ENCODE peak calls at places on chromosome 19, in six cellular contexts. P is activated T-cell treated with anti-CD3 and anti-CD28 coated beads for 4 hours; N is smooth muscle cell of the brain vasculature; D is tibial nerve; G is NAMALWA; F is activated CD4-positive, alpha-beta T cell treated with anti-CD3 and anti-CD28 coated beads for 1 hour. Y is an unnamed sample.

GRCh38 chr19:58401825-58402433 is 6.5 kb downstream of the RNF225 start:
- DNase-seq in F (no peak), P (no peak), N (no peak), G (no peak), D (no peak), Y (no peak)

GRCh38 chr19:40238775-40239174 is 12.3 kb upstream of the CCNP start:
- DNase-seq in F (no peak), G (no peak), P (no peak), D (no peak), N (no peak), Y (no peak)

GRCh38 chr19:8877854-8878705 is 45.9 kb downstream of the MBD3L1 start:
- DNase-seq in N (no peak), F (no peak), P (no peak), G (peak), D (no peak), Y (no peak)

GRCh38 chr19:55473201-55473600 is 3.2 kb upstream of the ZNF628 start:
- DNase-seq in G (no peak), P (no peak), N (no peak), F (no peak), D (no peak), Y (no peak)

GRCh38 chr19:3324405-3324856 is 42.0 kb upstream of the NFIC start:
- DNase-seq in G (peak), D (peak), P (peak), N (no peak), F (peak), Y (peak)

GRCh38 chr19:38848299-38849146 is 1.3 kb downstream of the HNRNPL start:
- DNase-seq in D (no peak), N (no peak), P (no peak), G (no peak), F (no peak), Y (peak)

GRCh38 chr19:53953383-53953782 is 9.4 kb upstream of the CACNG8 start:
- DNase-seq in P (no peak), G (no peak), F (no peak), D (no peak), N (no peak), Y (no peak)

GRCh38 chr19:46787331-46788100 is 878 bp downstream of the SLC1A5 start:
- DNase-seq in N (no peak), F (no peak), G (peak), D (peak), P (peak), Y (peak)

GRCh38 chr19:47158879-47159509 is 28.4 kb downstream of the SAE1 start:
- DNase-seq in G (no peak), F (no peak), P (no peak), D (no peak), N (no peak), Y (peak)

GRCh38 chr19:31255863-31256600 is 93.2 kb downstream of the TSHZ3 start:
- DNase-seq in G (no peak), D (no peak), F (no peak), P (no peak), N (no peak), Y (no peak)

GRCh38 chr19:15779756-15780476 is 7.5 kb upstream of the OR10H5 start:
- DNase-seq in F (no peak), D (peak), N (no peak), G (no peak), P (no peak), Y (peak)

GRCh38 chr19:16041571-16042386 is 34.5 kb upstream of the TPM4 start:
- DNase-seq in G (peak), F (peak), P (peak), N (no peak), D (peak), Y (peak)

GRCh38 chr19:8367327-8368001 is 3.5 kb downstream of the ANGPTL4 start:
- DNase-seq in P (no peak), G (no peak), F (no peak), D (peak), N (peak), Y (peak)

GRCh38 chr19:24000656-24001055 is 86.0 kb downstream of the ZNF726 start:
- DNase-seq in D (no peak), G (no peak), P (no peak), F (no peak), N (no peak), Y (no peak)

GRCh38 chr19:28509079-28509895 is 703.7 kb downstream of the UQCRFS1 start:
- DNase-seq in G (no peak), P (no peak), D (no peak), N (no peak), F (no peak), Y (no peak)

GRCh38 chr19:12838182-12838890 is at the start of gene MAST1:
- DNase-seq in N (no peak), G (peak), P (no peak), F (no peak), D (no peak), Y (peak)

GRCh38 chr19:2770055-2771013 is 12.7 kb downstream of the SGTA start:
- DNase-seq in P (no peak), G (no peak), D (no peak), N (no peak), F (no peak), Y (no peak)

GRCh38 chr19:29665826-29666633 is 769 bp downstream of the PLEKHF1 start:
- DNase-seq in P (no peak), N (no peak), F (no peak), D (no peak), G (no peak), Y (peak)

GRCh38 chr19:3448616-3449334 is 31.6 kb downstream of the SMIM24 start:
- DNase-seq in G (no peak), D (no peak), F (no peak), P (no peak), N (no peak), Y (no peak)

GRCh38 chr19:7349961-7350711 is 1.4 kb downstream of the ARHGEF18 start:
- DNase-seq in F (peak), G (peak), P (no peak), D (no peak), N (no peak), Y (no peak)

GRCh38 chr19:6616011-6616410 is 25.1 kb upstream of the CD70 start:
- DNase-seq in F (no peak), D (no peak), P (no peak), N (no peak), G (no peak), Y (no peak)

GRCh38 chr19:17001603-17002183 is 24.9 kb downstream of the CPAMD8 start:
- DNase-seq in P (peak), D (no peak), F (peak), G (no peak), N (no peak), Y (peak)

GRCh38 chr19:17327654-17328516 is 6.8 kb downstream of the ANO8 start:
- DNase-seq in N (no peak), G (peak), F (peak), D (no peak), P (no peak), Y (peak)

GRCh38 chr19:45145270-45146189 is 15.3 kb downstream of the NKPD1 start:
- DNase-seq in F (no peak), N (no peak), P (no peak), D (no peak), G (no peak), Y (no peak)

GRCh38 chr19:49455729-49456128 is 2.7 kb downstream of the ALDH16A1 start:
- DNase-seq in G (no peak), D (no peak), F (no peak), N (no peak), P (no peak), Y (no peak)